ENCODE peak calls at places on chromosomes 1 and 21, in five cellular contexts. O is activated CD8-positive, alpha-beta memory T cell treated with anti-CD3 and anti-CD28 coated beads, Interleukin-2, amount 50 U/mL, for 4 hours; A is lung microvascular endothelial cell; Q is activated effector memory CD4-positive, alpha-beta T cell treated with anti-CD3 and anti-CD28 coated beads, Interleukin-2, amount 50 U/mL, for 16 hours; M is AG10803. W is an unnamed sample.

GRCh38 chr21:34189506-34189905 is 116.1 kb downstream of the MRPS6 start:
- DNase-seq in M (no peak), O (no peak), Q (no peak), A (no peak), W (no peak)

GRCh38 chr1:180888870-180889269 is 23.8 kb upstream of the KIAA1614 start:
- DNase-seq in A (no peak), O (no peak), Q (no peak), M (no peak), W (no peak)

GRCh38 chr1:2376931-2377672 is 14.3 kb downstream of the MORN1 start:
- DNase-seq in O (peak), M (no peak), Q (no peak), A (no peak), W (no peak)

GRCh38 chr1:218600968-218601367 is 255.8 kb downstream of the TGFB2 start:
- DNase-seq in M (no peak), Q (no peak), A (no peak), O (no peak), W (no peak)

GRCh38 chr1:41289196-41289595 is 47.1 kb upstream of the SCMH1 start:
- DNase-seq in Q (no peak), M (no peak), O (no peak), A (no peak), W (no peak)

GRCh38 chr1:182303778-182304177 is 87.8 kb downstream of the GLUL start:
- DNase-seq in Q (no peak), O (no peak), A (no peak), M (no peak), W (no peak)

GRCh38 chr1:170471310-170471839 is 60.6 kb upstream of the GORAB start:
- DNase-seq in A (no peak), M (peak), O (no peak), Q (no peak), W (no peak)

GRCh38 chr1:77643456-77643855 is 39.0 kb downstream of the ZZZ3 start:
- DNase-seq in A (no peak), M (no peak), Q (no peak), O (no peak), W (no peak)

GRCh38 chr1:26084091-26084561 is 16.7 kb upstream of the TRIM63 start:
- DNase-seq in A (no peak), M (no peak), O (no peak), Q (no peak), W (no peak)

GRCh38 chr1:18353528-18353927 is 127.2 kb upstream of the KLHDC7A start:
- DNase-seq in Q (no peak), A (no peak), O (no peak), M (no peak), W (no peak)

GRCh38 chr1:190175320-190175719 is 302.3 kb downstream of the BRINP3 start:
- DNase-seq in Q (no peak), O (no peak), M (no peak), A (no peak), W (no peak)

GRCh38 chr1:1348420-1349255 is 580 bp downstream of the DVL1 start:
- DNase-seq in O (no peak), Q (no peak), A (peak), M (no peak), W (peak)

GRCh38 chr1:230368363-230368762 is 57.8 kb downstream of the PGBD5 start:
- DNase-seq in M (peak), A (no peak), Q (no peak), O (no peak), W (no peak)